ENCODE peak calls at places on chromosomes 11 and 22, in ten cellular contexts. M is A549, U is mesendoderm, K is fibroblast of lung, C is hepatocyte, V is H9, F is PC-3, D is trophoblast cell, H is GM23338, G is mammary epithelial cell. S is an unnamed sample.
A peak's percentile ranks its signal among the peaks of the same experiment; 100 is the strongest.

GRCh38 chr11:86888164-86888977 is 66.8 kb downstream of the FZD4 start:
- DNase-seq in M (no peak), U (no peak), K (peak; percentile 92), C (no peak), V (no peak), F (no peak), D (no peak), H (no peak), G (no peak), S (no peak)

GRCh38 chr11:68936676-68937620 is 33.3 kb downstream of the IGHMBP2 start:
- DNase-seq in M (no peak), U (no peak), K (no peak), C (no peak), V (no peak), F (no peak), D (no peak), H (no peak), G (no peak), S (no peak)

GRCh38 chr11:44622721-44623258 is 57.3 kb downstream of the CD82 start:
- DNase-seq in M (no peak), U (no peak), K (no peak), C (peak; percentile 3), V (peak; percentile 14), F (no peak), D (no peak), H (no peak), G (no peak), S (no peak)

GRCh38 chr11:106242723-106243405 is 165.4 kb downstream of the AASDHPPT start:
- DNase-seq in M (no peak), U (no peak), K (peak; percentile 65), C (no peak), V (no peak), F (no peak), D (peak; percentile 4), H (no peak), G (no peak), S (no peak)

GRCh38 chr11:128291835-128292234 is 295.5 kb downstream of the ETS1 start:
- DNase-seq in M (no peak), U (no peak), K (no peak), C (no peak), V (no peak), F (peak; percentile 26), D (no peak), H (no peak), G (no peak), S (peak; percentile 47)

GRCh38 chr22:44664149-44664548 is 37.9 kb upstream of the PRR5 start:
- DNase-seq in M (no peak), U (no peak), K (peak; percentile 20), C (peak; percentile 69), V (no peak), F (no peak), D (no peak), H (no peak), G (no peak), S (no peak)

GRCh38 chr11:64251986-64252837 is 882 bp downstream of the PLCB3 start:
- DNase-seq in M (no peak), U (peak; percentile 54), K (peak; percentile 25), C (peak; percentile 75), V (no peak), F (peak; percentile 77), D (no peak), H (peak; percentile 66), G (peak; percentile 69), S (peak; percentile 70)

GRCh38 chr11:109522116-109522755 is 100.2 kb downstream of the C11orf87 start:
- DNase-seq in M (no peak), U (no peak), K (no peak), C (no peak), V (no peak), F (no peak), D (no peak), H (no peak), G (no peak), S (no peak)

GRCh38 chr11:124402326-124402922 is 3.6 kb upstream of the OR8B3 start:
- DNase-seq in M (peak; percentile 70), U (peak; percentile 85), K (peak; percentile 77), C (peak; percentile 91), V (peak; percentile 64), F (peak; percentile 95), D (peak; percentile 77), H (peak; percentile 84), G (peak; percentile 64), S (peak; percentile 74)

GRCh38 chr11:132171031-132171430 is 800.6 kb downstream of the NTM start:
- DNase-seq in M (no peak), U (no peak), K (no peak), C (no peak), V (no peak), F (no peak), D (no peak), H (no peak), G (peak; percentile 33), S (no peak)

DNA sequence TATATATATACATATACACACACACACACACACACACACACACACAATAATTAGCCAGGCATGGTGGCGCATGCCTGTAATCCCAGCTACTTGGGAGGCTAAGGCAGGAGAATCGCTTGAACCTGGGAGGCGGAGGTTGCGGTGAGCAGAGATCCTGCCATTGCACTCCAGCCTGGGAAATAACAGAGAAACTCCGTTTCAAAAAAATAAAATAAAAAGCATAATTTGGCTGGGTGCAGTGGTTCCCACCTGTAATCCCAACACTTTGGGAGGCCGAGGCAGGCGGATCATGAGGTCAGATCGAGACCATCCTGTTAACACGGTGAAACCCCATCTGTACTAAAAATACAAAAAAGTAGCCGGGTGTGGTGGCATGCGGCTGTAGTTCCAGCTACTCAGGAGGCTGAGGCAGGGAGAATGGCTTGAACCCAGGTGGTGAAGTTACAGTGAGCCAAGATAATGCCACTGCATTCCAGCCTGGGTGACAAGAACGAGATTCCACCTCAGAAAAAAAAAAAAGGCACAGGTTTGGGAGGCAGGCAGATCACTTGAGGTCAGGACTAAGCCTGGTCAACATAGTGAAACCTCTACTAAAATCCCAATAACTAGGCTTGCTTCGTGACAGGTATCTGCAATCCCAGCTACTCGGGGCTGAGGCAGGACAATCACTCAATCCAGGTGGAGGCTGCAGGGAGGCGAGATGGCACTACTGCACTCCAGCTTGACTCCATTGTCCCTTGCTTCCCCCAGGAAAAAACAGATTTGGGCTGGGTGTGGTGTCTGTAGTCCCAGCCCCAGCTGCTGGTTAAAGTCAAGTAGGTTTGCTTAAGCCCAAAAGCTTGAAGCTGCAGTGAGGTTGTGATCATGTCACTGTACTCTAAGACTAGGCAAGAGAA is 11.8 kb upstream of the WDR74 start:
- DNase-seq in M (peak; percentile 51), U (peak; percentile 91), K (no peak), C (no peak), V (peak; percentile 81), F (peak; percentile 48), D (peak; percentile 56), H (peak; percentile 67), G (no peak), S (peak; percentile 75)
- H3K4me2 ChIP-seq in M (peak overlapping the region; percentile 98), U (no peak overlapping the region), K (no peak overlapping the region), C (no peak overlapping the region), V (no peak overlapping the region), F (no peak overlapping the region), D (no peak overlapping the region), H (no peak overlapping the region), G (no peak overlapping the region), S (no peak overlapping the region)

DNA sequence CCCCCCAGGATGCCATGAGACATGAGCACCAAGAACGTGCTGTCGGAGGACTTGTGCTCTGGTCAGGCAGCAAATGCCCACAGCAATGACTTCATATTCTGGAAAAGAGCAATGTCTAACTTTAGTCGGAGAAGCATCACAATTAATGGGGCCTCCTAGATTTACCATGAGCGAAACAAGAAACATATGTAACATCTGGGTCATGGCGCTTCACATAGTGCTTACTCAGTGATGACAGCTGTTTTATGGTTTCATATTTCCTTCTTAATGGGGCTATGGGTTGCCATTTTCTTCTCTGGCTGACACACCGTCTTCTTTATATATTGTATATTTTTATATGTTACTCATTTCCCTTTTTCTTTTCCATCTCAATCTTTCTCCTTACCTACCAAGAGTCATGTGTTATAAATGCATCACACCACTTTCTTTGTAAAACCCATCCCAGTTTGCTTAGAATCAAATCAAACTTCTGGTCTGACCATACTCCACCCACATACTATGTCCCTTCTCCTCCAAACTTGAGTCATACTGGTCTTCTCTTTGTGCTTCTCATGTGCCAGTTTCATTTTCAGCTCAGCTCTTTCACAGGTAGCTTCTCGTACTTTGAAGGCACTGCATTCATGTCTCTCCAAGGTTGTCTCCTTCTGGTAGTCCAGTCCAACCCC is 9.4 kb upstream of the CASP12 start:
- DNase-seq in M (no peak), U (no peak), K (peak; percentile 61), C (no peak), V (no peak), F (no peak), D (no peak), H (no peak), G (no peak), S (no peak)
- H3K4me2 ChIP-seq in M (no peak overlapping the region), U (no peak overlapping the region), K (no peak overlapping the region), C (no peak overlapping the region), V (no peak overlapping the region), F (no peak overlapping the region), D (no peak overlapping the region), H (no peak overlapping the region), G (no peak overlapping the region), S (no peak overlapping the region)

GRCh38 chr22:40240160-40240559 is 62.4 kb downstream of the TNRC6B start:
- DNase-seq in M (no peak), U (no peak), K (no peak), C (no peak), V (peak; percentile 13), F (no peak), D (no peak), H (no peak), G (no peak), S (no peak)

GRCh38 chr22:40238425-40239344 is 61.0 kb downstream of the TNRC6B start:
- DNase-seq in M (peak; percentile 59), U (no peak), K (peak; percentile 85), C (no peak), V (no peak), F (peak; percentile 85), D (no peak), H (peak; percentile 53), G (peak; percentile 87), S (no peak)

GRCh38 chr22:40241200-40241763 is 63.6 kb downstream of the TNRC6B start:
- DNase-seq in M (no peak), U (no peak), K (no peak), C (no peak), V (peak; percentile 3), F (no peak), D (no peak), H (no peak), G (no peak), S (no peak)

GRCh38 chr22:40239345-40239683 is 61.6 kb downstream of the TNRC6B start:
- DNase-seq in M (no peak), U (no peak), K (no peak), C (no peak), V (no peak), F (no peak), D (no peak), H (no peak), G (no peak), S (no peak)

GRCh38 chr22:40240671-40241070 is 62.9 kb downstream of the TNRC6B start:
- DNase-seq in M (no peak), U (no peak), K (no peak), C (no peak), V (peak; percentile 7), F (peak; percentile 42), D (no peak), H (no peak), G (peak; percentile 45), S (no peak)
- H3K4me2 ChIP-seq in M (peak overlapping the region; percentile 70), U (no peak overlapping the region), K (no peak overlapping the region), C (no peak overlapping the region), V (no peak overlapping the region), F (peak overlapping the region; percentile 61), D (no peak overlapping the region), H (no peak overlapping the region), G (peak overlapping the region; percentile 39), S (no peak overlapping the region)

DNA sequence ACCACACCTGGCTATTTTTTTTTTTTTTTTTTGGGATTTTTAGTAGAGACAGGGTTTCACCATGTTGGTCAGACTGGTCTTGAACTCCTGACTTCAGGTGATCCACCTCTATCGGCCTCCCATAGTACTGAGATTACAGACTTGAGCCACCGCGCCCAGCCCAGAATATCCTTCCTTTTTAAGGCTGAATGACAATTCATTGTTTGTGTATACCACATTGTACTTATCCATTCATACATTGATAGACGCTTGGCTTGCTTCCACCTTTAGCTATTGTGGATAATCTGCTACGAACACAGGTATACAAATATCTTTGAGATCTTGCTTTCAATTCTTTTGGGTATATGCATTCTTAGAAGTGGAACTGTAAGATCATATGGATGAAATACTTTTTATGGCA is 10.8 kb upstream of the RASSF10 start:
- DNase-seq in M (no peak), U (no peak), K (no peak), C (no peak), V (no peak), F (no peak), D (no peak), H (no peak), G (no peak), S (no peak)
- H3K4me2 ChIP-seq in M (no peak overlapping the region), U (no peak overlapping the region), K (no peak overlapping the region), C (no peak overlapping the region), V (no peak overlapping the region), F (no peak overlapping the region), D (no peak overlapping the region), H (no peak overlapping the region), G (no peak overlapping the region), S (no peak overlapping the region)

S was measured in Karpas-422.